ENCODE peak calls at places on chromosome 18, in six cellular contexts. I is fibroblast of lung, S is AG09309, V is hepatocyte, Q is breast epithelium, M is astrocyte. O is an unnamed sample.
A peak's percentile ranks its signal among the peaks of the same experiment; 100 is the strongest.

GRCh38 chr18:59623456-59624383 is 73.5 kb downstream of the CCBE1 start:
- DNase-seq in I (peak; percentile 73), S (no peak), V (no peak), Q (no peak), M (peak; percentile 83), O (peak; percentile 79)

GRCh38 chr18:65751145-65752085 is 603 bp downstream of the CDH7 start:
- DNase-seq in I (no peak), S (no peak), V (peak; percentile 30), Q (no peak), M (peak; percentile 2), O (no peak)

GRCh38 chr18:13726228-13726971 is at the start of the genes FAM210A and RNMT:
- DNase-seq in I (peak; percentile 96), S (peak; percentile 81), V (peak; percentile 98), Q (peak; percentile 92), M (peak; percentile 91), O (peak; percentile 95)

GRCh38 chr18:44882163-44882881 is 201.6 kb downstream of the SETBP1 start:
- DNase-seq in I (no peak), S (no peak), V (no peak), Q (no peak), M (no peak), O (no peak)

GRCh38 chr18:45066868-45067267 is 386.2 kb downstream of the SETBP1 start:
- DNase-seq in I (no peak), S (no peak), V (no peak), Q (no peak), M (no peak), O (peak; percentile 15)

GRCh38 chr18:6219116-6219717 is 195.5 kb downstream of the L3MBTL4 start:
- DNase-seq in I (peak; percentile 70), S (peak; percentile 4), V (peak; percentile 80), Q (no peak), M (peak; percentile 31), O (peak; percentile 49)

GRCh38 chr18:8890957-8891464 is 185.7 kb downstream of the MTCL1 start:
- DNase-seq in I (peak; percentile 85), S (peak; percentile 82), V (peak; percentile 81), Q (no peak), M (peak; percentile 98), O (peak; percentile 94)

GRCh38 chr18:25322806-25323205 is 29.2 kb downstream of the ZNF521 start:
- DNase-seq in I (no peak), S (no peak), V (no peak), Q (no peak), M (no peak), O (no peak)

GRCh38 chr18:44079602-44080001 is 601.1 kb upstream of the SETBP1 start:
- DNase-seq in I (peak; percentile 87), S (peak; percentile 41), V (peak; percentile 46), Q (no peak), M (peak; percentile 95), O (peak; percentile 22)

GRCh38 chr18:46723856-46724415 is 32.9 kb downstream of the ST8SIA5 start:
- DNase-seq in I (no peak), S (no peak), V (no peak), Q (no peak), M (peak; percentile 15), O (no peak)

GRCh38 chr18:74266161-74266560 is 25.6 kb downstream of the CYB5A start:
- DNase-seq in I (no peak), S (no peak), V (no peak), Q (no peak), M (peak; percentile 58), O (no peak)

GRCh38 chr18:47779381-47779780 is 151.1 kb downstream of the SMAD2 start:
- DNase-seq in I (no peak), S (no peak), V (no peak), Q (no peak), M (no peak), O (no peak)

GRCh38 chr18:39604836-39605235 is 2039.2 kb upstream of the CELF4 start:
- DNase-seq in I (peak; percentile 74), S (no peak), V (no peak), Q (no peak), M (peak; percentile 56), O (peak; percentile 25)

GRCh38 chr18:67463829-67464228 is 52.7 kb downstream of the DSEL start:
- DNase-seq in I (no peak), S (no peak), V (peak; percentile 11), Q (no peak), M (no peak), O (no peak)
- TF ChIP-seq CTCF in I (peak; percentile 13), S (no peak), V (peak; percentile 20), Q (no peak), M (peak; percentile 24), O (peak; percentile 2)

DNA sequence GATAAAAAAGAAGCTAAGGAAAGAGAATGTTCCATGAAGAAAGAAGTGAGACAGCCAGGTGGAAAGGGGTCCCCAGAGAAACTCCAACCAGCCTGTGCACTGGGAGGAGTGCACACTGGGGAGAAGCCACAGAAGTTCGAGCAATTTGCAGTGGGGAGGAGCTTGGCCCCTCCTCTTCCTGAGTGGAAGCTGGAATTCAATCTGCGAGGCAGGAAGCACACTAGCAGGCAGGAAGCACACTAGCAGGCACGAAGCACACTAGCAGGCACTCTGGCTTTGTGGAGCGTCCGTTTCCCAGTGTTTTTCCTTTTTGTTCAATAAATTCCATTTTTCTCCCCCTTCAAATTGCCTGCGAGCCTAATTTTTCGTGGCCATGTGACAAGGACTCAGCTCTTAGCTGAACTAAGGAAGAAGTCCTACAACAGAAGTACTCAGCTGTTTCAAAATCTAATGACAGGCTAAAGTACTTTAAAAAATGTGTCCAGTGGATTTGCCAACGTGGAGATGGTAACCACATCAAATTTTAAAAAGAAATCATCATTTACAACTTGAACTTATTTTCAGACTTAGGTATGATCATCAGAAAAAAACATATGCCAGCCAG is 21.4 kb upstream of the SPIRE1 start:
- DNase-seq in I (peak; percentile 45), S (no peak), V (no peak), Q (no peak), M (no peak), O (peak; percentile 76)
- H3K4me3 ChIP-seq in I (no peak overlapping the region), S (no peak overlapping the region), V (no peak overlapping the region), Q (peak overlapping the region; percentile 17), M (no peak overlapping the region), O (peak overlapping the region; percentile 41)

GRCh38 chr18:12689256-12689655 is 13.3 kb downstream of the CEP76 start:
- DNase-seq in I (no peak), S (no peak), V (no peak), Q (no peak), M (no peak), O (no peak)

GRCh38 chr18:12691021-12691420 is 11.5 kb downstream of the CEP76 start:
- DNase-seq in I (no peak), S (no peak), V (no peak), Q (no peak), M (no peak), O (no peak)

DNA sequence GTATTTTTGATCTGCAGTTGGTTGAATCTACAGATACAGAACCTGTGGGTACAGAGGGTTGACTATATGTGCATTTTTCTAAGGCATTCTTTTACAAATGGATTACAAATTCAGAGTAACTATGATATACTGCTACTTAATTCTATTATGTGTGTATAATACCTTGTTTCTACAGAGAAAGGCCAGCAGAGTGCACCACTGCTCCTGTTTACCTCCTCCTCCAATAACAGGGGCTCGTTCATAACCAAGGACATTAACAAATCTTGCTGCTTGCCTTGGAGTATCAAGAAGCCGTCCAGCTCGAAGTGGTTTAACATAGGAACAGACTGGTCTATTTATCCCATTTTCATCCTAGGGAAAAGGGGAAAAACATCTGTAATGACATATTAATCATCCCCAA is 16.4 kb downstream of the CEP76 start:
- DNase-seq in I (peak; percentile 35), S (no peak), V (no peak), Q (no peak), M (no peak), O (peak; percentile 12)
- TF ChIP-seq CTCF in I (peak; percentile 24), S (no peak), V (peak; percentile 15), Q (no peak), M (peak; percentile 11), O (no peak)

DNA sequence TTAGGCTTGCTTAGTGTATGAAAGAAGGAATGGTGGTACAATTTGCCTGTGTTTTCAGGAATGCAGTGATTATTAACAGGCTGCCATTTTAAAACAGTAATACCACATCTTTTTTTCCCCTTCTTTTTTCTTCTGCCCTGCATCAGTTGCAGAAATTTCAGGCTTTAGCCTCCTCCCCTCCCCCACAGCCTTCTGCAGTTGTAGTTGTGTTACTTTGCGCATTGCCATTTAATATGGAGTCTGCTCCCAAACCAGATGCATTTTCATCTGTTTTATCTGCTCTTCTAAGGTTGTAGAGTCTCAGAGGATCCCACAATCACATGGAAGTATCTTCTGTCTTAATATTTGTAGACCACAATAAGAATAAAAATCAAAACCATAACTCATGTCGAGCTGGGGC is 3.8 kb downstream of the ASXL3 start:
- DNase-seq in I (peak; percentile 22), S (no peak), V (no peak), Q (no peak), M (no peak), O (no peak)
- H3K4me3 ChIP-seq in I (peak overlapping the region; percentile 11), S (no peak overlapping the region), V (no peak overlapping the region), Q (no peak overlapping the region), M (no peak overlapping the region), O (no peak overlapping the region)

O was measured in AG10803.